ENCODE peak calls at places on chromosomes 11 and 22, in five cellular contexts. U is testis, Q is kidney, Y is endothelial cell of umbilical vein, S is dorsolateral prefrontal cortex. X is an unnamed sample.

GRCh38 chr11:13287026-13287425 is 9.4 kb downstream of the BMAL1 start:
- DNase-seq in U (no peak), Q (no peak), Y (no peak), S (no peak), X (no peak)

GRCh38 chr22:46894081-46894671 is 131.7 kb downstream of the TBC1D22A start:
- DNase-seq in U (peak; percentile 2), Q (peak; percentile 48), Y (no peak), S (peak; percentile 38), X (no peak)

GRCh38 chr22:25919452-25919851 is 177.5 kb downstream of the MYO18B start:
- DNase-seq in U (no peak), Q (no peak), Y (no peak), S (no peak), X (no peak)

GRCh38 chr11:2577071-2578005 is 122.5 kb downstream of the KCNQ1OT1 start:
- DNase-seq in U (no peak), Q (peak; percentile 73), Y (no peak), S (no peak), X (no peak)

GRCh38 chr11:111871693-111872161 is 346 bp upstream of the ALG9 start:
- DNase-seq in U (no peak), Q (no peak), Y (no peak), S (no peak), X (no peak)

GRCh38 chr11:28966951-28967350 is 858.8 kb downstream of the METTL15 start:
- DNase-seq in U (no peak), Q (no peak), Y (no peak), S (no peak), X (no peak)

GRCh38 chr11:10309163-10310093 is 4.6 kb downstream of the ADM start:
- DNase-seq in U (peak; percentile 49), Q (peak; percentile 78), Y (peak; percentile 67), S (no peak), X (no peak)

GRCh38 chr11:126646701-126647209 is 291.3 kb downstream of the ST3GAL4 start:
- DNase-seq in U (no peak), Q (no peak), Y (no peak), S (no peak), X (no peak)

GRCh38 chr11:9144828-9145227 is 53.4 kb upstream of the SCUBE2 start:
- DNase-seq in U (no peak), Q (no peak), Y (no peak), S (no peak), X (no peak)

GRCh38 chr11:14390669-14391068 is 31.7 kb upstream of the RRAS2 start:
- DNase-seq in U (no peak), Q (no peak), Y (no peak), S (no peak), X (no peak)

GRCh38 chr22:28992565-28993326 is 68.9 kb downstream of the C22orf31 start:
- DNase-seq in U (no peak), Q (no peak), Y (no peak), S (no peak), X (no peak)

GRCh38 chr11:32312206-32312817 is 123.0 kb downstream of the WT1 start:
- DNase-seq in U (no peak), Q (no peak), Y (peak; percentile 9), S (no peak), X (no peak)

GRCh38 chr22:37056246-37056645 is 4.7 kb downstream of the KCTD17 start:
- DNase-seq in U (no peak), Q (peak; percentile 63), Y (no peak), S (no peak), X (no peak)

GRCh38 chr11:116459233-116459632 is 313.6 kb downstream of the BUD13 start:
- DNase-seq in U (no peak), Q (no peak), Y (no peak), S (no peak), X (no peak)

GRCh38 chr11:8614497-8614896 is 20.5 kb upstream of the STK33 start:
- DNase-seq in U (no peak), Q (no peak), Y (no peak), S (no peak), X (no peak)

GRCh38 chr11:120527111-120527748 is 15.7 kb downstream of the GRIK4 start:
- DNase-seq in U (no peak), Q (peak; percentile 83), Y (no peak), S (no peak), X (no peak)

GRCh38 chr22:36398602-36399472 is 11.1 kb upstream of the MYH9 start:
- DNase-seq in U (no peak), Q (no peak), Y (peak; percentile 86), S (no peak), X (no peak)

GRCh38 chr22:42745118-42745517 is 24.4 kb upstream of the A4GALT start:
- DNase-seq in U (no peak), Q (no peak), Y (peak; percentile 40), S (no peak), X (no peak)

GRCh38 chr11:94769897-94770296 is 1.7 kb downstream of the AMOTL1 start:
- DNase-seq in U (no peak), Q (no peak), Y (peak; percentile 24), S (no peak), X (no peak)

GRCh38 chr11:44229003-44229570 is 80.9 kb downstream of the ALX4 start:
- DNase-seq in U (no peak), Q (no peak), Y (peak; percentile 18), S (no peak), X (no peak)

GRCh38 chr11:8017894-8018741 is 31.0 kb downstream of the EIF3F start:
- DNase-seq in U (peak; percentile 49), Q (no peak), Y (no peak), S (peak; percentile 48), X (no peak)

GRCh38 chr11:17063171-17064002 is 14.1 kb downstream of the RPS13 start:
- DNase-seq in U (peak; percentile 82), Q (no peak), Y (peak; percentile 46), S (peak; percentile 62), X (peak; percentile 38)

GRCh38 chr11:125300791-125301218 is 136.3 kb downstream of the PKNOX2 start:
- DNase-seq in U (peak; percentile 43), Q (peak; percentile 39), Y (peak; percentile 80), S (no peak), X (no peak)

GRCh38 chr11:35288817-35289541 is 130.4 kb downstream of the SLC1A2 start:
- DNase-seq in U (no peak), Q (no peak), Y (no peak), S (no peak), X (no peak)

GRCh38 chr11:44300881-44301855 is 8.8 kb downstream of the ALX4 start:
- DNase-seq in U (no peak), Q (no peak), Y (no peak), S (no peak), X (no peak)

GRCh38 chr22:32625985-32626384 is 151.4 kb downstream of the FBXO7 start:
- DNase-seq in U (no peak), Q (no peak), Y (no peak), S (no peak), X (no peak)

GRCh38 chr11:12245091-12245490 is 132.3 kb upstream of the PARVA start:
- DNase-seq in U (no peak), Q (no peak), Y (no peak), S (peak; percentile 64), X (no peak)

GRCh38 chr11:61075891-61076290 is 26.4 kb upstream of the CD5 start:
- DNase-seq in U (peak; percentile 54), Q (no peak), Y (no peak), S (no peak), X (no peak)

GRCh38 chr11:61118406-61118805 is 16.1 kb downstream of the CD5 start:
- DNase-seq in U (no peak), Q (no peak), Y (no peak), S (no peak), X (no peak)

GRCh38 chr22:26481694-26482093 is 1.9 kb downstream of the HPS4 start:
- DNase-seq in U (no peak), Q (no peak), Y (no peak), S (no peak), X (no peak)

GRCh38 chr11:15258433-15259350 is 144.0 kb downstream of the INSC start:
- DNase-seq in U (peak; percentile 26), Q (no peak), Y (no peak), S (no peak), X (no peak)

GRCh38 chr11:70247710-70248072 is 22.8 kb upstream of the PPFIA1 start:
- DNase-seq in U (no peak), Q (no peak), Y (no peak), S (no peak), X (no peak)

GRCh38 chr11:69066122-69067112 is 17.7 kb downstream of the TPCN2 start:
- DNase-seq in U (peak; percentile 26), Q (peak; percentile 45), Y (no peak), S (no peak), X (no peak)

GRCh38 chr22:30224161-30224857 is 22.2 kb downstream of the LIF start:
- DNase-seq in U (no peak), Q (no peak), Y (no peak), S (no peak), X (no peak)

GRCh38 chr11:1559103-1559951 is 12.7 kb downstream of the DUSP8 start:
- DNase-seq in U (peak; percentile 92), Q (peak; percentile 97), Y (no peak), S (peak; percentile 96), X (no peak)
- H3K27ac ChIP-seq in U (peak overlapping the region; percentile 68), Q (peak overlapping the region; percentile 95), Y (no peak overlapping the region), S (peak overlapping the region; percentile 84), X (no peak overlapping the region)

DNA sequence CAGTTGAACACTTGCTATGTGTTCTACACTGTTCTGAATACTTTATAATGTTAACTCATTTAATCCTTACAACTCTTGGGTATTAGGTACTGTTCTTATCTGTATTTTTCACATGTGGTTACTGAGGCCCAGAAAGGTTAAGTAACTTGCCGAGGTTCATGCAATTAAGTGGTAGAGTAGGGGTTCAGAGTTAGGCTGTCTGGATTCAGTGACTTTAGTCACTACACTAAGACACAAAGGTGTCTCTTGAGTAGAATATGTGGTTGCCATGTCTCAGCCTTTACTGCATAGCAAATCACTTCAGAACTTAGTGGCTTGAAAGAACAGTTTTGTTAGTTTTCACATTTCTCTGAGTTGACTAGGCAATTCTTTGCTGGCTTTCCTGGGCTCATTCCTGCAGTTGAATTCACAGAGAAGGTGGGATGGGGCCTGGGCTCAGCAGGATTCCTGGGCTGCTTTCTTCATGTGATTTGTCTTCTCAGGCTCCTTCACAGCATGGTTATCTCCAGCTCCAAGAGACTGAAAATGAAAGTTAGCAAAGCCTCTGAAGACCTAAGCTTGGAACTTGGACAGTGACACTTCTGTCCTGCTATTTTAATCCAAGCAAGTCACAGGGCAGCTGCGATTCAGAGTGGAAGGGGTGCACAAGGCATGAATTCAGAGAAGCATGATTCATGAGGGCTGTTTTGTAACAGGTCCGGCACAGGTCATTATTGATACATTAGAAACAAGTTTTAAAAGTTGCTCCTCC is 68.2 kb downstream of the SPECC1L start:
- DNase-seq in U (no peak), Q (no peak), Y (no peak), S (no peak), X (no peak)
- H3K4me3 ChIP-seq in U (no peak overlapping the region), Q (no peak overlapping the region), Y (no peak overlapping the region), S (peak overlapping the region; percentile 17), X (no peak overlapping the region)

GRCh38 chr11:79623375-79623774 is 182.5 kb upstream of the TENM4 start:
- DNase-seq in U (no peak), Q (no peak), Y (no peak), S (no peak), X (no peak)

GRCh38 chr11:79626135-79626748 is 185.4 kb upstream of the TENM4 start:
- DNase-seq in U (no peak), Q (no peak), Y (no peak), S (no peak), X (no peak)
- H3K27ac ChIP-seq in U (no peak overlapping the region), Q (no peak overlapping the region), Y (no peak overlapping the region), S (no peak overlapping the region), X (no peak overlapping the region)

DNA sequence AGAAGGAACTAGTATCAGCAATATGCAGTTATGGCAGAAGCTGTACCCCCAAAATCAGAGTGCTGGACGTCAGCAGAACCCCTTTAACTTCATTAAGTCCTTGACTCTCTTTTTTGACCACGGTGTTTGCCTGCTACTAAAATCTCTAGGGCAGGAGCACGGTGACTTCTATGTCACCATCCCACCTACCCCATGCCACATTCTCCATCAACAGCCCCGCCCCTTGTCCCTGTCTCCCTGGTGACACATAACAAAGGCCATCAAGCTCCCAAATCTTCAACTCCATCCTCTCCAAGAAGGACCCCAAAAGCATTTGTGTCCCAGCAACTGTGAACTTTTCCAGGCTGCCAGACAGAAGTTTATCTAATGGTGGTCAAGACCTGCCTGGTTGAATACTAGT is 894 bp downstream of the ADA2 start:
- DNase-seq in U (no peak), Q (peak; percentile 29), Y (no peak), S (no peak), X (no peak)
- H3K4me3 ChIP-seq in U (no peak overlapping the region), Q (no peak overlapping the region), Y (no peak overlapping the region), S (peak overlapping the region; percentile 5), X (peak overlapping the region; percentile 78)